ENCODE peak calls at places on chromosomes 13 and 19, in five cellular contexts. K is IMR-90, H is K562, P is H1, L is HepG2. O is an unnamed sample.

GRCh38 chr19:11202488-11203193 is 5.3 kb upstream of the KANK2 start:
- DNase-seq in K (no peak), H (no peak), L (no peak), P (no peak), O (no peak)

GRCh38 chr19:925912-926594 is at the start of gene ARID3A:
- DNase-seq in H (no peak), P (no peak), L (no peak), K (no peak), O (no peak)

GRCh38 chr13:114067886-114068722 is 64.3 kb downstream of the RASA3 start:
- DNase-seq in K (no peak), P (no peak), L (no peak), H (no peak), O (no peak)

GRCh38 chr19:2554856-2555255 is 78.9 kb downstream of the GADD45B start:
- DNase-seq in H (no peak), P (no peak), L (peak), K (peak), O (no peak)

GRCh38 chr13:31044658-31045620 is 112.5 kb downstream of the TEX26 start:
- DNase-seq in L (no peak), K (no peak), H (no peak), P (no peak), O (no peak)

GRCh38 chr13:78910147-78910546 is 251.2 kb upstream of the OBI1 start:
- DNase-seq in H (no peak), L (no peak), P (no peak), K (no peak), O (no peak)

GRCh38 chr19:46728208-46728607 is 11.3 kb upstream of the PRKD2 start:
- DNase-seq in L (no peak), H (no peak), P (no peak), K (no peak), O (no peak)

GRCh38 chr13:101919541-101920306 is 467.2 kb downstream of the ITGBL1 start:
- DNase-seq in K (peak), H (no peak), P (no peak), L (no peak), O (no peak)

GRCh38 chr13:98539655-98540054 is 37.3 kb downstream of the STK24 start:
- DNase-seq in L (no peak), P (no peak), K (no peak), H (no peak), O (no peak)

GRCh38 chr13:23856008-23856750 is 33.0 kb downstream of the MIPEP start:
- DNase-seq in K (no peak), H (no peak), P (no peak), L (no peak), O (no peak)

GRCh38 chr19:21483589-21484170 is 21.7 kb upstream of the ZNF429 start:
- DNase-seq in K (no peak), L (no peak), H (peak), P (peak), O (no peak)

GRCh38 chr19:3931041-3931440 is 1.8 kb upstream of the NMRK2 start:
- DNase-seq in K (no peak), P (no peak), H (no peak), L (no peak), O (no peak)

GRCh38 chr19:1811472-1811894 is 593 bp downstream of the ATP8B3 start:
- DNase-seq in L (peak), H (peak), P (no peak), K (peak), O (peak)

GRCh38 chr13:39943711-39944110 is 288.2 kb downstream of the COG6 start:
- DNase-seq in K (no peak), H (no peak), L (no peak), P (no peak), O (no peak)

GRCh38 chr13:34207334-34207733 is 389.4 kb downstream of the RFC3 start:
- DNase-seq in H (no peak), P (no peak), K (peak), L (no peak), O (peak)

GRCh38 chr13:99743079-99743478 is 228.5 kb downstream of the ZIC5 start:
- DNase-seq in K (no peak), H (no peak), P (no peak), L (no peak), O (no peak)

GRCh38 chr13:79678100-79678499 is 197.1 kb downstream of the NDFIP2 start:
- DNase-seq in P (no peak), K (peak), H (no peak), L (peak), O (no peak)

GRCh38 chr19:30781519-30781918 is 409.3 kb downstream of the ZNF536 start:
- DNase-seq in K (no peak), H (no peak), P (no peak), L (no peak), O (no peak)

DNA sequence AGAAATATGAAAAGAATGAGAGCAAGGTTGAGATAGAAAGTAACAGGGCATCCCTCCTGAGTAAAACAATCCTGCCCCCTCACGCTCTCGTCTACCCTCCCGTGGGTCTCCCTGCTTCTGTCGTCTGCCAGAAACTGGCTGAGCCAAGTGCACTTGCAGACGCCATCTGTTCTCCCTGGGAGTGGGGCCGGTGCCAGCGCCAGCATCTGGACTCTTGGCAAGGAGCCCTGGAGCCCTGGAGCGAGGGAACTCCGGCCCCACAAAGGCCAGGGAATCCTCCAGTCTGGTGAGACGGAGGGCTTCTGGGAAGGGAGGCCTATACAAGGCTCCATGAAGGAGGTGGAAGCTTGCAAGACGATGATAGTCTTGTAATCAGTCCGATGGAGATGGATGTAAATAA is 2.3 kb upstream of the TMEM91 start:
- DNase-seq in P (no peak), L (no peak), K (peak), H (no peak), O (no peak)
- TF ChIP-seq USF2 in P (no peak), L (no peak), K (no peak), H (no peak), O (no peak)

DNA sequence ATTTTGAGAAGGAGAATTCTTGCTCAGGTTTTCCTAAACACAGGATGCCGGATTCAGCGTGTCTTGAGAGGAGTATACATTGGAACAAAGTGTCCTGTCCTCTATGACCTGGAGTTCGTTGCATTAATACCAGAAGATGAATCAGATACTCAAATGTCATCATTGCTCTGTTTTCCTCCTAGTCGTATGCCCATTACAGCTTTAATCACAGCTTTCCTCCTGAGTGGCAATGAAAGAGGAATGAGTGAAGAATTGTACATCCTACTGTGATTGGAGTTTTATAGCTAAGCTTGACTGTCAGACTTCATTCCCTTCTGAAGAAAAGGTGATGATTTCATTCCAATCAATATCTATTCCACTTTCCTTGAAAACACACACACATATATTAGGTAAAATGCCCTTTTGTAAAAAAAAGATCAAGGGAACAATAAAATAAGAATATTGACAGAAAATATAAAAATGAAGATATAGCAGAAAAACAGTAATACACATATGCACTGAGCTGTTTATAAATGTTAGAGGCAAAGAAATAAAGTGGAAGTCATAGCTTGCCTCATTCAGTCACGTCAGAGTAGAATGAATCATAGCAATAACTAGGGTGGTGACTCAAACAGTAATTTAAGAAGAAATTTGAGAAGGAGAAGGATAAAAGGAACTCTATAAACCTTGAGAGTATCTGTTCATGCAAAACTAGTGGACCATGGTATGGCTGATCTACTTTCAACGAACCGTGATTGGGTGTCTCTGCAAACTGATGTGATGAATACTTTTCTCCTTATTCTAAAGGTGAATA is 501.5 kb downstream of the SUCLA2 start:
- DNase-seq in H (no peak), K (peak), P (no peak), L (no peak), O (no peak)
- TF ChIP-seq MAFK in H (no peak), K (no peak), P (no peak), L (no peak), O (no peak)

GRCh38 chr13:49063526-49063925 is 87.8 kb downstream of the FNDC3A start:
- DNase-seq in P (no peak), H (no peak), L (no peak), K (no peak), O (no peak)
- TF ChIP-seq USF2 in P (no peak), H (no peak), L (no peak), K (no peak), O (no peak)

GRCh38 chr13:76852991-76853390 is 33.2 kb downstream of the KCTD12 start:
- DNase-seq in P (no peak), H (no peak), L (no peak), K (peak), O (no peak)
- TF ChIP-seq MAFK in P (no peak), H (no peak), L (no peak), K (no peak), O (no peak)

GRCh38 chr13:68170961-68171360 is 940.8 kb upstream of the PCDH9 start:
- DNase-seq in P (no peak), L (no peak), H (no peak), K (no peak), O (no peak)

GRCh38 chr13:68168448-68168847 is 938.3 kb upstream of the PCDH9 start:
- DNase-seq in P (no peak), L (no peak), H (no peak), K (no peak), O (no peak)

GRCh38 chr13:68176486-68176885 is 946.4 kb upstream of the PCDH9 start:
- DNase-seq in H (no peak), K (peak), L (no peak), P (no peak), O (peak)

GRCh38 chr13:68174905-68175304 is 944.8 kb upstream of the PCDH9 start:
- DNase-seq in P (no peak), H (no peak), L (no peak), K (no peak), O (no peak)

GRCh38 chr13:68173111-68173510 is 943.0 kb upstream of the PCDH9 start:
- DNase-seq in P (no peak), H (no peak), K (no peak), L (no peak), O (no peak)
- TF ChIP-seq USF2 in P (no peak), H (no peak), K (no peak), L (no peak), O (no peak)

GRCh38 chr13:59744747-59745394 is 418.9 kb downstream of the DIAPH3 start:
- DNase-seq in L (no peak), H (no peak), K (peak), P (no peak), O (no peak)

GRCh38 chr13:59743195-59743594 is 420.5 kb downstream of the DIAPH3 start:
- DNase-seq in L (no peak), H (no peak), K (peak), P (no peak), O (no peak)

GRCh38 chr13:59747529-59747928 is 416.2 kb downstream of the DIAPH3 start:
- DNase-seq in P (no peak), H (no peak), L (peak), K (no peak), O (no peak)

GRCh38 chr13:59745395-59745788 is 418.3 kb downstream of the DIAPH3 start:
- DNase-seq in H (no peak), P (no peak), K (peak), L (peak), O (no peak)

DNA sequence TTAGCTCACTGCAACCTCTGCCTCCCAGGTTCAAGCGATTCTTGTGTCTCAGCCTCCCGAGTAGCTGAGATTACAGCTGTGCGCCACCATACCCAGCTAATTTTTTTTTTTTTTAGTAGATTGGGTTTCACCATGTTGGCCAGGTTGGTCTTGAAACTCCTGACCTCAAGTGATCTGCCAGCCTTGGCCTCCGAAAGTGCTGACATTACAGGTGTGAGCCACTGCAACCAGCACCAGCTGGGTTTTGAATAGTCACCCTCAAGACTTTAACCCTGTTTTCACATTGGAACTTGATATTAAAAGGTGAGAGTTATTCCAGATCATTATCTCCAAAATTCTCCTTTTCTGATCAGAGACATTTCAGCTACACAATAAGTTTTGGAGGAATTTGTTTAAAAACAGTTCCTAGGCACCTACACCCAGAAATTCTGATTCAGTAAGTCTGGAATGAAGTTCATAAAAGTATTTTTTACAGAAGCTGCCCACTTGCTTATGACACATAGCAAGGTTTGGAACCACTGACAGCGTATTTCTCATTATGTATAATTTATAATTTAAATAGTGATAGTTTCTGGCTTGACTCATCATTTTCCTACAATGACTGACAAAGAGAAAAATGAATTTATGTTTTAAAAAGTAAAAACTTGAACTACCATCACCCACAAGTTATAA is 417.3 kb downstream of the DIAPH3 start:
- DNase-seq in L (no peak), H (no peak), P (no peak), K (peak), O (no peak)
- TF ChIP-seq MAFK in L (no peak), H (no peak), P (no peak), K (no peak), O (no peak)

GRCh38 chr13:50352720-50353491 is 337.7 kb downstream of the KCNRG start:
- DNase-seq in L (no peak), H (no peak), P (no peak), K (no peak), O (no peak)

GRCh38 chr13:50355797-50356196 is 340.6 kb downstream of the KCNRG start:
- DNase-seq in K (no peak), P (no peak), L (no peak), H (no peak), O (no peak)

GRCh38 chr13:50357586-50358118 is 342.4 kb downstream of the KCNRG start:
- DNase-seq in H (peak), P (no peak), L (no peak), K (peak), O (no peak)

GRCh38 chr13:50357136-50357535 is 341.9 kb downstream of the KCNRG start:
- DNase-seq in H (no peak), L (no peak), K (no peak), P (no peak), O (no peak)

DNA sequence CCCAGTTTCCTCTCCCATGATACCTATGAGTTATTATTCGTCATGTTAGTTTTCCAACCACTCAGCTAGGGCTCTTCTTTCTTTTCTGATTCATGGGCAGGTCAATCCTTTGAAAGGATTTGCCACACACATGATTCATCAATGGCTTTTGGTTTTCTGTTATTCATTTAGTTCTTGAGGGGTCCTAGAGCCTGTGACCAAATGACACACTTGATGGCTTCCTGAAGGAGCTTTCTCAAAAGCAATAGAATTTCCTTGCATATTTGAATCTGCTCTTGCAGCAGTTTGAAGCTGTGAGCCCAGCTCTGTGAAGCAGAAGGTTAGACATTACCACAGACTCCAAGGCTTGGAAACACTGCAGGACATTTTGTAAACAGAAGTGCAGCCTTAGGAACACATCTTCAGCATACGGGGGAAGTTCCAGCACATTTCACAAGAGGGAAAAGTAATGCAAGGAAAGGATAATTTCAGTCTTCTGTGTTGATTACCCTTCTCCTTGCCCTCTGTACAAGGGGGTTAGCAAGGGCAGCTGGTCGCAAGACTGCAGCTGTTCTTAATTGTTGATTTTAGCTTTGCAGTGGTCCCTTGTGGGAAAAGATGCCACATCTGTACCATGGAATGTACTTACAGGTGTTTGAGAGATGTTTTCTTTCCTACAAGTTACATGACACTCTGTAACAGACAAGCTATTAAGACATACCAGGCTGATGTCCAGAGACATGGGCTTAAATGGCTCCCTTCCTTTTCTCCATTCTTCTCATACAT is 338.6 kb downstream of the KCNRG start:
- DNase-seq in H (no peak), K (peak), L (no peak), P (no peak), O (no peak)
- TF ChIP-seq USF2 in H (no peak), K (no peak), L (no peak), P (no peak), O (no peak)